ENCODE peak calls at places on chromosomes 5 and 9, in six cellular contexts. V, K, G, P, R and Z are unnamed samples.

GRCh38 chr5:129460121-129460950 is at the start of gene ADAMTS19:
- DNase-seq in K (peak), G (no peak), P (peak), R (no peak), V (peak), Z (peak)

GRCh38 chr9:3475300-3476020 is 50.3 kb downstream of the RFX3 start:
- DNase-seq in K (no peak), P (no peak), G (no peak), V (no peak), R (no peak), Z (no peak)

GRCh38 chr5:138666226-138666742 is 86.9 kb upstream of the CTNNA1 start:
- DNase-seq in P (no peak), K (no peak), V (no peak), G (no peak), R (no peak), Z (no peak)

GRCh38 chr5:107388111-107388861 is 282.5 kb downstream of the EFNA5 start:
- DNase-seq in R (peak), K (no peak), V (no peak), P (peak), G (peak), Z (no peak)

GRCh38 chr9:134617246-134617645 is 24.4 kb upstream of the COL5A1 start:
- DNase-seq in G (no peak), V (no peak), R (no peak), K (no peak), P (no peak), Z (no peak)

GRCh38 chr9:93967020-93967803 is 12.1 kb upstream of the BARX1 start:
- DNase-seq in P (no peak), V (no peak), G (no peak), R (no peak), K (no peak), Z (no peak)

GRCh38 chr9:31542384-31543055 is 841.9 kb upstream of the ACO1 start:
- DNase-seq in R (no peak), K (peak), G (no peak), V (no peak), P (peak), Z (peak)

GRCh38 chr5:142748568-142749249 is 21.5 kb upstream of the ARHGAP26 start:
- DNase-seq in V (no peak), G (no peak), P (no peak), K (no peak), R (no peak), Z (peak)

GRCh38 chr9:21968331-21969010 is 25.7 kb downstream of the CDKN2A start:
- DNase-seq in K (no peak), G (no peak), V (peak), R (no peak), P (no peak), Z (no peak)

GRCh38 chr5:13558408-13558807 is 386.1 kb downstream of the DNAH5 start:
- DNase-seq in K (no peak), R (no peak), V (no peak), P (no peak), G (no peak), Z (no peak)

GRCh38 chr9:136511670-136512592 is 29.1 kb upstream of the SEC16A start:
- DNase-seq in K (no peak), R (no peak), V (no peak), P (no peak), G (peak), Z (no peak)

GRCh38 chr5:89324990-89325389 is 442.0 kb upstream of the MEF2C start:
- DNase-seq in V (no peak), P (no peak), R (no peak), K (no peak), G (no peak), Z (no peak)

GRCh38 chr5:173925449-173926071 is 37.4 kb downstream of the CPEB4 start:
- DNase-seq in P (peak), V (no peak), G (peak), R (no peak), K (no peak), Z (peak)

GRCh38 chr9:16092627-16093091 is 539.8 kb downstream of the CCDC171 start:
- DNase-seq in K (no peak), V (no peak), R (no peak), P (no peak), G (no peak), Z (no peak)

GRCh38 chr9:13942695-13943094 is 371.2 kb downstream of the NFIB start:
- DNase-seq in P (peak), G (peak), R (peak), V (no peak), K (no peak), Z (no peak)

GRCh38 chr5:59575648-59576290 is 317.8 kb downstream of the PDE4D start:
- DNase-seq in P (no peak), V (no peak), G (no peak), R (no peak), K (no peak), Z (no peak)

GRCh38 chr9:105307731-105308130 is 63.3 kb downstream of the SLC44A1 start:
- DNase-seq in G (no peak), P (no peak), K (no peak), R (no peak), V (no peak), Z (no peak)

GRCh38 chr5:140131967-140132409 is 6.3 kb downstream of the IGIP start:
- DNase-seq in G (peak), K (no peak), V (no peak), P (peak), R (peak), Z (no peak)

GRCh38 chr9:70625078-70625477 is 210.6 kb upstream of the KLF9 start:
- DNase-seq in G (no peak), R (no peak), K (no peak), V (no peak), P (no peak), Z (no peak)

GRCh38 chr9:128846680-128847030 is 17.1 kb upstream of the SPOUT1 start:
- DNase-seq in V (no peak), G (no peak), R (no peak), P (no peak), K (no peak), Z (no peak)

GRCh38 chr5:130836729-130837660 is 328.1 kb downstream of the HINT1 start:
- DNase-seq in P (no peak), V (no peak), K (no peak), R (no peak), G (no peak), Z (no peak)

GRCh38 chr9:33458444-33458843 is 11.1 kb upstream of the AQP3 start:
- DNase-seq in V (no peak), P (no peak), G (no peak), K (no peak), R (no peak), Z (no peak)

GRCh38 chr9:130438368-130438981 is 6.3 kb upstream of the ASS1 start:
- DNase-seq in R (no peak), G (no peak), P (no peak), V (peak), K (no peak), Z (peak)